ENCODE peak calls at places on chromosomes 2 and 18, in six cellular contexts. V, E, Y, G, K and T are unnamed samples.

GRCh38 chr18:26650310-26651285 is 102.2 kb upstream of the KCTD1 start:
- DNase-seq in V (no peak), Y (no peak), K (no peak), E (no peak), G (no peak), T (no peak)

GRCh38 chr2:223820549-223820948 is 16.8 kb downstream of the AP1S3 start:
- DNase-seq in V (no peak), Y (no peak), G (no peak), E (no peak), K (no peak), T (no peak)

GRCh38 chr2:197134206-197134605 is 176.4 kb downstream of the ANKRD44 start:
- DNase-seq in E (no peak), G (no peak), K (no peak), Y (no peak), V (no peak), T (no peak)

GRCh38 chr18:61888622-61889021 is 4.2 kb downstream of the RNF152 start:
- DNase-seq in Y (no peak), G (no peak), V (no peak), K (no peak), E (no peak), T (no peak)

GRCh38 chr18:12703714-12704113 is 872 bp downstream of the PSMG2 start:
- DNase-seq in K (peak; percentile 36), E (no peak), Y (no peak), G (no peak), V (peak; percentile 53), T (peak; percentile 2)

GRCh38 chr2:163812926-163813520 is 77.2 kb upstream of the FIGN start:
- DNase-seq in E (no peak), K (no peak), V (peak; percentile 1), G (no peak), Y (no peak), T (no peak)

GRCh38 chr2:224438726-224439125 is 36.8 kb upstream of the FAM124B start:
- DNase-seq in K (no peak), G (no peak), E (no peak), V (no peak), Y (no peak), T (no peak)

GRCh38 chr2:215205787-215206186 is 67.4 kb upstream of the ABCA12 start:
- DNase-seq in Y (no peak), E (no peak), G (no peak), V (no peak), K (no peak), T (no peak)

GRCh38 chr2:189204322-189204941 is 24.9 kb upstream of the COL5A2 start:
- DNase-seq in K (peak; percentile 63), G (no peak), E (no peak), Y (no peak), V (peak; percentile 45), T (no peak)

GRCh38 chr2:187586091-187586632 is 31.9 kb upstream of the TFPI start:
- DNase-seq in E (no peak), G (no peak), V (peak; percentile 24), K (peak; percentile 3), Y (no peak), T (no peak)

GRCh38 chr2:238106698-238107524 is 6.8 kb downstream of the ESPNL start:
- DNase-seq in K (no peak), G (peak; percentile 65), V (peak; percentile 16), E (no peak), Y (no peak), T (no peak)

GRCh38 chr2:84487298-84487996 is 28.4 kb upstream of the SUCLG1 start:
- DNase-seq in G (peak; percentile 57), V (no peak), E (no peak), K (peak; percentile 65), Y (no peak), T (no peak)

GRCh38 chr18:23528580-23529472 is 25.5 kb downstream of the RMC1 start:
- DNase-seq in G (no peak), K (peak; percentile 84), V (peak; percentile 58), E (no peak), Y (no peak), T (no peak)

GRCh38 chr2:48397846-48398245 is 132.1 kb upstream of the STON1 start:
- DNase-seq in E (no peak), K (no peak), V (no peak), G (no peak), Y (no peak), T (peak; percentile 79)

GRCh38 chr2:158507141-158507540 is 50.4 kb downstream of the PKP4 start:
- DNase-seq in K (no peak), E (no peak), G (no peak), V (no peak), Y (no peak), T (no peak)

GRCh38 chr2:199988176-199988575 is 32.8 kb downstream of the MAIP1 start:
- DNase-seq in Y (no peak), G (no peak), K (peak; percentile 58), V (no peak), E (no peak), T (no peak)